ENCODE peak calls at places on chromosomes 12 and 14, in seven cellular contexts. X, S, K, Y, M, R and O are unnamed samples.

GRCh38 chr14:63454863-63455622 is 88.1 kb downstream of the PPP2R5E start:
- DNase-seq in Y (no peak), X (no peak), K (no peak), S (no peak), R (peak), M (peak), O (no peak)

GRCh38 chr12:79725987-79726386 is 35.2 kb upstream of the PAWR start:
- DNase-seq in Y (no peak), S (no peak), M (peak), R (peak), X (no peak), K (no peak), O (no peak)

GRCh38 chr12:119446459-119446858 is 111.9 kb downstream of the CCDC60 start:
- DNase-seq in X (no peak), S (no peak), Y (no peak), M (no peak), K (no peak), R (peak), O (no peak)

GRCh38 chr12:55745361-55746146 is 2.6 kb downstream of the GDF11 start:
- DNase-seq in S (no peak), X (no peak), R (no peak), M (no peak), K (no peak), Y (no peak), O (no peak)

GRCh38 chr12:132593938-132594358 is 16.4 kb downstream of the LRCOL1 start:
- DNase-seq in Y (peak), X (peak), S (no peak), K (peak), R (peak), M (peak), O (peak)

GRCh38 chr14:58171090-58171489 is 19.1 kb upstream of the ARMH4 start:
- DNase-seq in X (peak), R (peak), K (peak), M (no peak), Y (peak), S (no peak), O (peak)

GRCh38 chr12:31234053-31234835 is 91.7 kb downstream of the SINHCAF start:
- DNase-seq in X (no peak), Y (no peak), S (no peak), R (no peak), K (no peak), M (no peak), O (no peak)

GRCh38 chr12:132282950-132283771 is 46.2 kb downstream of the GALNT9 start:
- DNase-seq in X (no peak), S (no peak), K (no peak), Y (no peak), R (no peak), M (no peak), O (no peak)

GRCh38 chr14:25381498-25381897 is 331.6 kb upstream of the STXBP6 start:
- DNase-seq in M (no peak), X (no peak), K (no peak), Y (no peak), R (peak), S (no peak), O (peak)

GRCh38 chr12:32917094-32917611 is 20.6 kb upstream of the PKP2 start:
- DNase-seq in M (no peak), Y (no peak), X (no peak), S (no peak), K (no peak), R (peak), O (no peak)

GRCh38 chr14:79011091-79011919 is 841.1 kb downstream of the NRXN3 start:
- DNase-seq in S (no peak), X (no peak), R (peak), Y (no peak), M (peak), K (no peak), O (peak)

GRCh38 chr12:102479099-102479887 is 1.1 kb downstream of the IGF1 start:
- DNase-seq in M (no peak), K (no peak), X (no peak), Y (no peak), R (peak), S (no peak), O (no peak)

GRCh38 chr12:102480401-102480800 is at the start of gene IGF1:
- DNase-seq in K (no peak), M (no peak), R (peak), S (no peak), X (no peak), Y (no peak), O (peak)

GRCh38 chr14:94581127-94581999 is at the start of gene SERPINA5:
- DNase-seq in Y (peak), S (no peak), M (no peak), K (no peak), X (peak), R (peak), O (peak)

GRCh38 chr12:10965511-10965910 is 21.2 kb downstream of the TAS2R50 start:
- DNase-seq in Y (no peak), X (no peak), R (no peak), K (no peak), S (no peak), M (no peak), O (no peak)

GRCh38 chr14:67513631-67514108 is 19.4 kb upstream of the PLEKHH1 start:
- DNase-seq in R (no peak), X (no peak), S (no peak), M (no peak), K (peak), Y (peak), O (no peak)

GRCh38 chr14:94036328-94037167 is 10.4 kb downstream of the OTUB2 start:
- DNase-seq in M (no peak), Y (peak), S (peak), R (peak), X (peak), K (peak), O (peak)

GRCh38 chr14:43595373-43595772 is 911.7 kb downstream of the FSCB start:
- DNase-seq in S (no peak), X (no peak), K (no peak), Y (no peak), R (no peak), M (no peak), O (no peak)

GRCh38 chr12:104555650-104556049 is 98.9 kb downstream of the CHST11 start:
- DNase-seq in S (no peak), M (no peak), Y (no peak), R (no peak), X (no peak), K (no peak), O (no peak)

GRCh38 chr12:64965920-64966319 is 141.5 kb downstream of the TBC1D30 start:
- DNase-seq in K (no peak), R (no peak), Y (no peak), S (no peak), X (no peak), M (no peak), O (no peak)

GRCh38 chr12:12022306-12022931 is 48.3 kb upstream of the BCL2L14 start:
- DNase-seq in Y (no peak), M (no peak), R (no peak), K (no peak), X (no peak), S (no peak), O (no peak)

GRCh38 chr12:108980831-108981618 is 39.8 kb downstream of the SVOP start:
- DNase-seq in M (peak), K (no peak), R (peak), X (no peak), Y (no peak), S (no peak), O (no peak)

GRCh38 chr14:91284146-91284790 is 39.8 kb upstream of the GPR68 start:
- DNase-seq in X (no peak), R (peak), K (no peak), S (no peak), Y (no peak), M (peak), O (no peak)

GRCh38 chr12:86249856-86250255 is 6.3 kb downstream of the MGAT4C start:
- DNase-seq in S (no peak), K (no peak), R (no peak), Y (no peak), M (peak), X (no peak), O (no peak)

GRCh38 chr14:77914073-77914721 is 114.3 kb downstream of the ADCK1 start:
- DNase-seq in Y (no peak), M (no peak), S (no peak), K (no peak), X (no peak), R (no peak), O (no peak)

GRCh38 chr12:27336254-27336653 is 3.6 kb downstream of the BMAL2 start:
- DNase-seq in S (no peak), R (no peak), K (no peak), M (no peak), X (no peak), Y (no peak), O (no peak)

GRCh38 chr12:123267991-123268843 is 3.4 kb downstream of the CDK2AP1 start:
- DNase-seq in M (no peak), Y (no peak), S (no peak), X (peak), K (peak), R (no peak), O (peak)

GRCh38 chr14:63938198-63939005 is 85.6 kb downstream of the SYNE2 start:
- DNase-seq in S (no peak), M (no peak), Y (peak), K (no peak), R (peak), X (no peak), O (no peak)

GRCh38 chr12:125143491-125143890 is 78.3 kb downstream of the AACS start:
- DNase-seq in R (peak), K (peak), X (peak), M (no peak), Y (peak), S (no peak), O (peak)

GRCh38 chr12:123743002-123743401 is 19.1 kb upstream of the DNAH10 start:
- DNase-seq in R (no peak), K (no peak), S (no peak), Y (no peak), M (no peak), X (no peak), O (no peak)

GRCh38 chr12:29783773-29784666 is at the start of gene TMTC1:
- DNase-seq in K (peak), Y (peak), S (no peak), M (no peak), X (peak), R (peak), O (peak)

GRCh38 chr12:63400318-63400717 is 249.3 kb upstream of the AVPR1A start:
- DNase-seq in M (no peak), K (no peak), S (no peak), R (no peak), X (no peak), Y (no peak), O (no peak)

GRCh38 chr14:93962701-93963601 is 13.4 kb downstream of the ASB2 start:
- DNase-seq in Y (no peak), K (peak), X (no peak), R (peak), M (no peak), S (peak), O (no peak)

GRCh38 chr12:6724409-6724797 is 557 bp downstream of the COPS7A start:
- DNase-seq in K (no peak), S (no peak), X (no peak), M (no peak), R (no peak), Y (peak), O (no peak)